ENCODE peak calls at places on chromosomes 7 and 10, in five cellular contexts. D, T, N, Q and V are unnamed samples.

GRCh38 chr10:21315321-21316220 is 209.9 kb downstream of the SKIDA1 start:
- DNase-seq in D (no peak), T (peak), N (peak), Q (no peak), V (no peak)

GRCh38 chr10:73940634-73941221 is 29.8 kb downstream of the PLAU start:
- DNase-seq in D (peak), T (peak), N (peak), Q (peak), V (peak)

GRCh38 chr7:142516038-142516501 is 233.2 kb upstream of the PRSS1 start:
- DNase-seq in D (peak), T (peak), N (peak), Q (no peak), V (peak)

GRCh38 chr7:20064181-20064970 is 152.8 kb downstream of the MACC1 start:
- DNase-seq in D (no peak), T (peak), N (no peak), Q (no peak), V (no peak)

GRCh38 chr10:130353928-130354327 is 217.7 kb downstream of the GLRX3 start:
- DNase-seq in D (no peak), T (no peak), N (no peak), Q (no peak), V (no peak)

GRCh38 chr7:151877911-151878835 is 1.3 kb upstream of the PRKAG2 start:
- DNase-seq in D (no peak), T (no peak), N (no peak), Q (no peak), V (no peak)

GRCh38 chr7:104843198-104843597 is 170.8 kb upstream of the KMT2E start:
- DNase-seq in D (no peak), T (no peak), N (no peak), Q (no peak), V (no peak)

GRCh38 chr7:138797715-138798320 is at the start of the genes ATP6V0A4 and TMEM213:
- DNase-seq in D (no peak), T (no peak), N (no peak), Q (no peak), V (no peak)